ENCODE peak calls at places on chromosomes 6 and 20, in four cellular contexts. One of them, this sample, is unnamed.

GRCh38 chr6:12190252-12190651 is 99.9 kb upstream of the EDN1 start:
- DNase-seq in cardiac muscle cell: no peak
- DNase-seq in lower lobe of right lung: no peak
- DNase-seq in ovary: no peak
- DNase-seq in this sample: no peak

GRCh38 chr6:144601221-144601620 is 316.1 kb downstream of the UTRN start:
- DNase-seq in ovary: no peak
- DNase-seq in lower lobe of right lung: no peak
- DNase-seq in cardiac muscle cell: no peak
- DNase-seq in this sample: peak; percentile 74

GRCh38 chr6:43274916-43275597 is 23.0 kb upstream of the SLC22A7 start:
- DNase-seq in cardiac muscle cell: no peak
- DNase-seq in lower lobe of right lung: no peak
- DNase-seq in ovary: peak; percentile 48
- DNase-seq in this sample: no peak

GRCh38 chr6:34082816-34083215 is 63.1 kb downstream of the GRM4 start:
- DNase-seq in lower lobe of right lung: no peak
- DNase-seq in ovary: no peak
- DNase-seq in cardiac muscle cell: no peak
- DNase-seq in this sample: no peak

GRCh38 chr20:57698867-57699275 is 10.9 kb downstream of the PMEPA1 start:
- DNase-seq in ovary: no peak
- DNase-seq in lower lobe of right lung: no peak
- DNase-seq in cardiac muscle cell: peak; percentile 33
- DNase-seq in this sample: no peak

GRCh38 chr20:18638768-18639167 is 50.9 kb downstream of the DTD1 start:
- DNase-seq in cardiac muscle cell: no peak
- DNase-seq in lower lobe of right lung: no peak
- DNase-seq in ovary: no peak
- DNase-seq in this sample: no peak

GRCh38 chr6:168600381-168600780 is 159.4 kb downstream of the SMOC2 start:
- DNase-seq in cardiac muscle cell: no peak
- DNase-seq in ovary: no peak
- DNase-seq in lower lobe of right lung: no peak
- DNase-seq in this sample: no peak

GRCh38 chr6:52517502-52518278 is 59.2 kb downstream of the TRAM2 start:
- DNase-seq in lower lobe of right lung: no peak
- DNase-seq in ovary: peak; percentile 90
- DNase-seq in cardiac muscle cell: peak; percentile 99
- DNase-seq in this sample: peak; percentile 81

GRCh38 chr20:40604416-40604815 is 84.6 kb downstream of the MAFB start:
- DNase-seq in cardiac muscle cell: no peak
- DNase-seq in lower lobe of right lung: no peak
- DNase-seq in ovary: no peak
- DNase-seq in this sample: no peak

GRCh38 chr20:51715028-51715872 is 52.9 kb downstream of the ATP9A start:
- DNase-seq in cardiac muscle cell: no peak
- DNase-seq in ovary: no peak
- DNase-seq in lower lobe of right lung: no peak
- DNase-seq in this sample: no peak

GRCh38 chr6:23335894-23336293 is 766.5 kb downstream of the HDGFL1 start:
- DNase-seq in lower lobe of right lung: no peak
- DNase-seq in cardiac muscle cell: no peak
- DNase-seq in ovary: no peak
- DNase-seq in this sample: no peak

GRCh38 chr6:19691465-19692167 is 145.6 kb upstream of the ID4 start:
- DNase-seq in ovary: no peak
- DNase-seq in lower lobe of right lung: no peak
- DNase-seq in cardiac muscle cell: peak; percentile 29
- DNase-seq in this sample: no peak

GRCh38 chr6:66897576-66897975 is 1190.5 kb upstream of the EYS start:
- DNase-seq in lower lobe of right lung: no peak
- DNase-seq in ovary: no peak
- DNase-seq in cardiac muscle cell: peak; percentile 23
- DNase-seq in this sample: no peak

GRCh38 chr20:32762754-32763201 is 593 bp downstream of the DNMT3B start:
- DNase-seq in cardiac muscle cell: no peak
- DNase-seq in lower lobe of right lung: no peak
- DNase-seq in ovary: no peak
- DNase-seq in this sample: no peak

GRCh38 chr20:43040427-43040826 is 149.3 kb downstream of the PTPRT start:
- DNase-seq in cardiac muscle cell: no peak
- DNase-seq in ovary: no peak
- DNase-seq in lower lobe of right lung: no peak
- DNase-seq in this sample: no peak

GRCh38 chr20:49054032-49054643 is 8.0 kb downstream of the CSE1L start:
- DNase-seq in lower lobe of right lung: no peak
- DNase-seq in ovary: no peak
- DNase-seq in cardiac muscle cell: no peak
- DNase-seq in this sample: no peak

DNA sequence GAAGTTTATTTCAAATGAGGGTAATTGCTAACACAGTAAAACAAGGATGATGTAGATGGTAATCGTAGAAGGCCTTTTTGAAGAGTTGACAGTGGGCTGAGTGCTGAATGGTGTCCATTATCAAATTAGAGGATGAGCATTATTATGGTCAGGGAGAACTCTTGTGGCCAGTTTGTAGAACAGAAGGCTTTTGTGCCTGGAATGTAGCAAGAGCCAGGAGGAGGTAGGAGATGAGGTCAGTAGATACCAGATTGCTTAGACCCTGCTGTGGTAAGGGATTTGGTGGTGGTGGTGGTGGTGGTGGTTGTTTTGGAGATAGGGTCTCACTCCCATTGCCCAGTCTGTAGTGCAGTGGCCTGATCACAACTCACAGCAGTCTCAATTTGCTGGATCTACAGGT is 6.2 kb downstream of the CSE1L start:
- DNase-seq in cardiac muscle cell: no peak
- DNase-seq in lower lobe of right lung: no peak
- DNase-seq in ovary: no peak
- DNase-seq in this sample: no peak
- H3K4me3 ChIP-seq in cardiac muscle cell: no peak overlapping the region
- H3K4me3 ChIP-seq in lower lobe of right lung: no peak overlapping the region
- H3K4me3 ChIP-seq in ovary: no peak overlapping the region
- H3K4me3 ChIP-seq in this sample: no peak overlapping the region

GRCh38 chr20:33897313-33897912 is 86.3 kb downstream of the CHMP4B start:
- DNase-seq in cardiac muscle cell: peak; percentile 44
- DNase-seq in ovary: no peak
- DNase-seq in lower lobe of right lung: no peak
- DNase-seq in this sample: no peak
- TF ChIP-seq CTCF in cardiac muscle cell: no peak
- TF ChIP-seq CTCF in ovary: no peak
- TF ChIP-seq CTCF in lower lobe of right lung: peak; percentile 24
- TF ChIP-seq CTCF in this sample: no peak

GRCh38 chr6:154123131-154123530 is 84.1 kb downstream of the OPRM1 start:
- DNase-seq in cardiac muscle cell: no peak
- DNase-seq in ovary: no peak
- DNase-seq in lower lobe of right lung: no peak
- DNase-seq in this sample: no peak
- H3K4me3 ChIP-seq in cardiac muscle cell: no peak overlapping the region
- H3K4me3 ChIP-seq in ovary: no peak overlapping the region
- H3K4me3 ChIP-seq in lower lobe of right lung: no peak overlapping the region
- H3K4me3 ChIP-seq in this sample: no peak overlapping the region

DNA sequence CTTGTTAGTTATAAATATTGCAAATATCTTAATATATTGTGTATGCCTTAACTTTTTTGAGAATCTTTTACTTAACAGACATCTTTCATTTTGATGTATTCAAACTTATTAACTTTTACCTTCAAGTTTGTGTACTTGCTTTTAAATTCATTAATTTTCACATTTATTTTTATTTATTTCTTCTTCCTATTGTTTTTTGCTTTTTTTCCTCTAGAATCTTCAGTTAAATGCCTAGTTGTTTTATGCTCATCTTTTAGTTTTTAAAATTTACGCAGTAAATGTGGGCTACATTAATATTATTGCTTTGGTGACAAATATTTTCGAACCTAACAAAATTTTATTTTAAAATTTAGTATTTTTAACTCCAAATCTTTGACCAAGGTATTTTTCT is 89.0 kb downstream of the TNFAIP3 start:
- DNase-seq in ovary: no peak
- DNase-seq in cardiac muscle cell: no peak
- DNase-seq in lower lobe of right lung: no peak
- DNase-seq in this sample: no peak
- TF ChIP-seq CTCF in ovary: no peak
- TF ChIP-seq CTCF in cardiac muscle cell: no peak
- TF ChIP-seq CTCF in lower lobe of right lung: no peak
- TF ChIP-seq CTCF in this sample: no peak